ENCODE peak calls at places on chromosome 18, in six cellular contexts. One of them, this sample, is unnamed.

GRCh38 chr18:58015045-58015444 is 29.0 kb upstream of the NEDD4L start:
- DNase-seq in non-pigmented ciliary epithelial cell: no peak
- DNase-seq in GDM1: no peak
- DNase-seq in NCI-H1105: no peak
- DNase-seq in T-helper 9 cell: no peak
- DNase-seq in left ventricle myocardium inferior: no peak
- DNase-seq in this sample: no peak

GRCh38 chr18:72843743-72844142 is 24.0 kb downstream of the NETO1 start:
- DNase-seq in T-helper 9 cell: no peak
- DNase-seq in GDM1: no peak
- DNase-seq in NCI-H1105: no peak
- DNase-seq in non-pigmented ciliary epithelial cell: no peak
- DNase-seq in left ventricle myocardium inferior: no peak
- DNase-seq in this sample: no peak

GRCh38 chr18:10135302-10135926 is 221.6 kb downstream of the VAPA start:
- DNase-seq in left ventricle myocardium inferior: no peak
- DNase-seq in T-helper 9 cell: no peak
- DNase-seq in NCI-H1105: no peak
- DNase-seq in non-pigmented ciliary epithelial cell: no peak
- DNase-seq in GDM1: no peak
- DNase-seq in this sample: no peak

GRCh38 chr18:22432672-22433137 is 15.0 kb upstream of the CTAGE1 start:
- DNase-seq in left ventricle myocardium inferior: peak; percentile 79
- DNase-seq in T-helper 9 cell: no peak
- DNase-seq in NCI-H1105: no peak
- DNase-seq in non-pigmented ciliary epithelial cell: peak; percentile 76
- DNase-seq in GDM1: no peak
- DNase-seq in this sample: peak; percentile 63

GRCh38 chr18:64403784-64404498 is 255.1 kb upstream of the LINC00305 start:
- DNase-seq in non-pigmented ciliary epithelial cell: no peak
- DNase-seq in GDM1: no peak
- DNase-seq in NCI-H1105: no peak
- DNase-seq in left ventricle myocardium inferior: no peak
- DNase-seq in T-helper 9 cell: no peak
- DNase-seq in this sample: no peak

GRCh38 chr18:43933177-43933576 is 655.9 kb upstream of the SYT4 start:
- DNase-seq in NCI-H1105: no peak
- DNase-seq in non-pigmented ciliary epithelial cell: no peak
- DNase-seq in left ventricle myocardium inferior: no peak
- DNase-seq in T-helper 9 cell: no peak
- DNase-seq in GDM1: no peak
- DNase-seq in this sample: no peak

GRCh38 chr18:48541026-48541746 is 2.4 kb downstream of the CTIF start:
- DNase-seq in NCI-H1105: peak; percentile 38
- DNase-seq in GDM1: no peak
- DNase-seq in T-helper 9 cell: no peak
- DNase-seq in non-pigmented ciliary epithelial cell: no peak
- DNase-seq in left ventricle myocardium inferior: peak; percentile 83
- DNase-seq in this sample: peak; percentile 84

GRCh38 chr18:8741524-8741923 is 36.2 kb downstream of the MTCL1 start:
- DNase-seq in GDM1: no peak
- DNase-seq in NCI-H1105: peak; percentile 62
- DNase-seq in non-pigmented ciliary epithelial cell: no peak
- DNase-seq in T-helper 9 cell: no peak
- DNase-seq in left ventricle myocardium inferior: no peak
- DNase-seq in this sample: no peak

GRCh38 chr18:35085450-35086032 is 44.3 kb downstream of the MAPRE2 start:
- DNase-seq in left ventricle myocardium inferior: no peak
- DNase-seq in GDM1: no peak
- DNase-seq in NCI-H1105: no peak
- DNase-seq in non-pigmented ciliary epithelial cell: no peak
- DNase-seq in T-helper 9 cell: no peak
- DNase-seq in this sample: no peak

GRCh38 chr18:7901657-7902056 is 334.5 kb downstream of the PTPRM start:
- DNase-seq in NCI-H1105: no peak
- DNase-seq in left ventricle myocardium inferior: no peak
- DNase-seq in GDM1: no peak
- DNase-seq in non-pigmented ciliary epithelial cell: no peak
- DNase-seq in T-helper 9 cell: no peak
- DNase-seq in this sample: no peak

GRCh38 chr18:75167759-75168211 is 41.2 kb downstream of the PTGR3 start:
- DNase-seq in non-pigmented ciliary epithelial cell: no peak
- DNase-seq in GDM1: no peak
- DNase-seq in T-helper 9 cell: no peak
- DNase-seq in left ventricle myocardium inferior: peak; percentile 35
- DNase-seq in NCI-H1105: no peak
- DNase-seq in this sample: no peak

GRCh38 chr18:37495354-37495753 is 70.2 kb downstream of the CELF4 start:
- DNase-seq in non-pigmented ciliary epithelial cell: no peak
- DNase-seq in left ventricle myocardium inferior: no peak
- DNase-seq in GDM1: no peak
- DNase-seq in NCI-H1105: no peak
- DNase-seq in T-helper 9 cell: no peak
- DNase-seq in this sample: no peak

GRCh38 chr18:9858642-9859041 is 27.1 kb upstream of the TXNDC2 start:
- DNase-seq in left ventricle myocardium inferior: no peak
- DNase-seq in GDM1: no peak
- DNase-seq in NCI-H1105: no peak
- DNase-seq in non-pigmented ciliary epithelial cell: no peak
- DNase-seq in T-helper 9 cell: no peak
- DNase-seq in this sample: no peak

GRCh38 chr18:49322770-49323490 is 137.5 kb downstream of the DYM start:
- DNase-seq in NCI-H1105: no peak
- DNase-seq in non-pigmented ciliary epithelial cell: no peak
- DNase-seq in T-helper 9 cell: no peak
- DNase-seq in left ventricle myocardium inferior: no peak
- DNase-seq in GDM1: no peak
- DNase-seq in this sample: no peak

GRCh38 chr18:77081387-77081773 is 51.2 kb downstream of the MBP start:
- DNase-seq in T-helper 9 cell: no peak
- DNase-seq in NCI-H1105: no peak
- DNase-seq in non-pigmented ciliary epithelial cell: peak; percentile 79
- DNase-seq in left ventricle myocardium inferior: no peak
- DNase-seq in GDM1: peak; percentile 73
- DNase-seq in this sample: no peak

GRCh38 chr18:38801640-38802039 is 1236.0 kb upstream of the CELF4 start:
- DNase-seq in GDM1: no peak
- DNase-seq in left ventricle myocardium inferior: no peak
- DNase-seq in non-pigmented ciliary epithelial cell: no peak
- DNase-seq in T-helper 9 cell: no peak
- DNase-seq in NCI-H1105: no peak
- DNase-seq in this sample: no peak

GRCh38 chr18:32317651-32318050 is 127.8 kb downstream of the MEP1B start:
- DNase-seq in left ventricle myocardium inferior: no peak
- DNase-seq in GDM1: no peak
- DNase-seq in non-pigmented ciliary epithelial cell: no peak
- DNase-seq in NCI-H1105: no peak
- DNase-seq in T-helper 9 cell: no peak
- DNase-seq in this sample: no peak

GRCh38 chr18:44682181-44682870 is 1.6 kb downstream of the SETBP1 start:
- DNase-seq in T-helper 9 cell: no peak
- DNase-seq in NCI-H1105: no peak
- DNase-seq in GDM1: no peak
- DNase-seq in left ventricle myocardium inferior: peak; percentile 24
- DNase-seq in non-pigmented ciliary epithelial cell: no peak
- DNase-seq in this sample: no peak

GRCh38 chr18:63505566-63506335 is 29.0 kb downstream of the SERPINB5 start:
- DNase-seq in NCI-H1105: no peak
- DNase-seq in left ventricle myocardium inferior: no peak
- DNase-seq in T-helper 9 cell: no peak
- DNase-seq in non-pigmented ciliary epithelial cell: no peak
- DNase-seq in GDM1: peak; percentile 5
- DNase-seq in this sample: no peak

GRCh38 chr18:73462092-73462491 is 594.3 kb upstream of the NETO1 start:
- DNase-seq in non-pigmented ciliary epithelial cell: peak; percentile 72
- DNase-seq in GDM1: no peak
- DNase-seq in T-helper 9 cell: no peak
- DNase-seq in NCI-H1105: no peak
- DNase-seq in left ventricle myocardium inferior: no peak
- DNase-seq in this sample: no peak

GRCh38 chr18:28723506-28723905 is 546.6 kb upstream of the CDH2 start:
- DNase-seq in left ventricle myocardium inferior: no peak
- DNase-seq in T-helper 9 cell: no peak
- DNase-seq in non-pigmented ciliary epithelial cell: no peak
- DNase-seq in GDM1: no peak
- DNase-seq in NCI-H1105: no peak
- DNase-seq in this sample: no peak

GRCh38 chr18:22470141-22470510 is 52.4 kb upstream of the CTAGE1 start:
- DNase-seq in T-helper 9 cell: no peak
- DNase-seq in non-pigmented ciliary epithelial cell: no peak
- DNase-seq in NCI-H1105: no peak
- DNase-seq in left ventricle myocardium inferior: no peak
- DNase-seq in GDM1: no peak
- DNase-seq in this sample: no peak

GRCh38 chr18:495017-495416 is 5.5 kb downstream of the COLEC12 start:
- DNase-seq in NCI-H1105: no peak
- DNase-seq in non-pigmented ciliary epithelial cell: no peak
- DNase-seq in T-helper 9 cell: no peak
- DNase-seq in GDM1: no peak
- DNase-seq in left ventricle myocardium inferior: no peak
- DNase-seq in this sample: no peak

GRCh38 chr18:48229445-48230052 is 179.6 kb downstream of the ZBTB7C start:
- DNase-seq in non-pigmented ciliary epithelial cell: no peak
- DNase-seq in GDM1: no peak
- DNase-seq in NCI-H1105: peak; percentile 76
- DNase-seq in T-helper 9 cell: no peak
- DNase-seq in left ventricle myocardium inferior: no peak
- DNase-seq in this sample: no peak